ENCODE peak calls at places on chromosome 19, in seven cellular contexts. W is IMR-90, Z is GM12878, F is H1, I is SK-N-SH, T is HepG2, X is K562. R is an unnamed sample.

GRCh38 chr19:10892256-10892655 is 20.9 kb downstream of the CARM1 start:
- DNase-seq in W (no peak), Z (no peak), F (no peak), I (no peak), T (no peak), X (no peak), R (no peak)

GRCh38 chr19:4495471-4495870 is 22.8 kb downstream of the PLIN4 start:
- DNase-seq in W (no peak), Z (no peak), F (no peak), I (no peak), T (no peak), X (no peak), R (no peak)

GRCh38 chr19:52896431-52897148 is 845 bp downstream of the ZNF320 start:
- DNase-seq in W (peak), Z (no peak), F (no peak), I (peak), T (no peak), X (peak), R (no peak)

GRCh38 chr19:49921871-49922755 is 6.9 kb upstream of the ATF5 start:
- DNase-seq in W (peak), Z (no peak), F (no peak), I (no peak), T (no peak), X (no peak), R (no peak)

GRCh38 chr19:29844891-29845575 is 33.2 kb downstream of the CCNE1 start:
- DNase-seq in W (peak), Z (peak), F (peak), I (no peak), T (peak), X (peak), R (peak)

GRCh38 chr19:38975214-38975860 is at the start of gene FBXO17:
- DNase-seq in W (peak), Z (no peak), F (no peak), I (peak), T (peak), X (peak), R (peak)

GRCh38 chr19:17041994-17042393 is 15.4 kb upstream of the CPAMD8 start:
- DNase-seq in W (peak), Z (no peak), F (no peak), I (no peak), T (no peak), X (no peak), R (no peak)

GRCh38 chr19:19105365-19106060 is 32.8 kb downstream of the TMEM161A start:
- DNase-seq in W (no peak), Z (peak), F (no peak), I (peak), T (peak), X (peak), R (peak)

GRCh38 chr19:6232567-6232966 is 47.2 kb downstream of the MLLT1 start:
- DNase-seq in W (peak), Z (no peak), F (no peak), I (no peak), T (no peak), X (no peak), R (no peak)

GRCh38 chr19:47719047-47719885 is 6.0 kb downstream of the EHD2 start:
- DNase-seq in W (peak), Z (no peak), F (no peak), I (peak), T (peak), X (no peak), R (peak)

GRCh38 chr19:23440791-23441190 is 45.5 kb upstream of the ZNF91 start:
- DNase-seq in W (no peak), Z (no peak), F (no peak), I (peak), T (no peak), X (peak), R (peak)

GRCh38 chr19:43432866-43433673 is 18.4 kb downstream of the TEX101 start:
- DNase-seq in W (peak), Z (no peak), F (peak), I (peak), T (peak), X (peak), R (peak)

GRCh38 chr19:2796659-2797266 is 11.5 kb downstream of the THOP1 start:
- DNase-seq in W (no peak), Z (no peak), F (no peak), I (no peak), T (no peak), X (no peak), R (no peak)

GRCh38 chr19:38733493-38734175 is 10.6 kb downstream of the CAPN12 start:
- DNase-seq in W (no peak), Z (no peak), F (no peak), I (no peak), T (no peak), X (no peak), R (peak)

GRCh38 chr19:16421982-16422381 is 49.8 kb downstream of the EPS15L1 start:
- DNase-seq in W (no peak), Z (no peak), F (no peak), I (no peak), T (no peak), X (no peak), R (no peak)

GRCh38 chr19:12783226-12783848 is 7.9 kb upstream of the JUNB start:
- DNase-seq in W (no peak), Z (no peak), F (no peak), I (no peak), T (no peak), X (no peak), R (peak)

GRCh38 chr19:11697284-11697855 is 41.4 kb downstream of the ZNF823 start:
- DNase-seq in W (no peak), Z (no peak), F (no peak), I (no peak), T (no peak), X (no peak), R (no peak)

GRCh38 chr19:21580101-21580500 is 74.7 kb downstream of the ZNF429 start:
- DNase-seq in W (no peak), Z (no peak), F (no peak), I (no peak), T (no peak), X (no peak), R (no peak)

GRCh38 chr19:54473071-54473941 is at the start of gene CDC42EP5:
- DNase-seq in W (peak), Z (no peak), F (no peak), I (peak), T (no peak), X (peak), R (no peak)

GRCh38 chr19:49799271-49799797 is 13.8 kb downstream of the FUZ start:
- DNase-seq in W (no peak), Z (no peak), F (no peak), I (no peak), T (no peak), X (no peak), R (no peak)

GRCh38 chr19:32688315-32688714 is 3.3 kb upstream of the NUDT19 start:
- DNase-seq in W (peak), Z (no peak), F (no peak), I (no peak), T (no peak), X (no peak), R (no peak)

GRCh38 chr19:7860166-7860901 is 13.9 kb downstream of the PRR36 start:
- DNase-seq in W (no peak), Z (no peak), F (no peak), I (no peak), T (no peak), X (no peak), R (no peak)
- H3K4me2 ChIP-seq in W (no peak), Z (no peak), F (no peak), I (no peak), T (no peak), X (no peak), R (no peak)

DNA sequence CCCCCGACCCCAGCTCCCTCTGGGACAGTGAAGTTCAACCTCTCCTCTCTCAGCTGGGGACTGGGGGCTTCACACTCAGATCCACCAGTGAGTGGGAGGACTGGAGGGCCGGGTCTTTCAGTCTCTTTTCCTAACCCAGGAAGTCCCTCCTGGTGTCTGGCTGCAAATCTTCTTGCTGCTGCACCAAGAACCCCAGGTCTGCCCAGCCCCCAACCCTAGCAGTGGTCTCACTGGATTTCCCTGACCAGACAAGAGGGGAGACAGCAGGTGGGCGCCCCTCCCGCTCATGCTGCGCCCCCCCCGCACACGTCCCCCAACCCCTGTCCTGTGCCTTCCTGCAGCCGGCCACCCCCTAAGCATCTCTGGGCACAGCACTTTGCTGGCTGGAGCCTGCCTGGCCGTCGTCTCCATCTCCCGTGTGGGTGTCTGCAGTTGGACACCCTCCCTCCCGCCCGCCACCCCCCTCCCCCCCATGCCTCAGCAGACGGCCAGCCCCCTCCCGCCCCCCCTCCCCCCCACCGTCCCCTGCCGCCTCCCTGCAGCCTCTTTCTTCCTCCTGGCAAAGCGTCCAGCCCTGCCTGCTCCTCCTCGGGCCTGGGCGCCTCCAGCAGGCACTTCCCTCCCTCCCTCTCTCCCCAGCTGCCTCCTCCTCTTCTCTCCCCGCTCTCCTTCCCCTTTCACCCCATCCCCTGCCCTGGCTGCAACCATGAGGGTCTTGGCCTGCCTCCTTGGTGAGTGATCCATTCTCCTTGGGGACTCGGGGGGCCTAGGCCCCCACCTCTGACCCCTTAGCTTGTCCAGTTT is at the start of gene SSC5D:
- DNase-seq in W (peak), Z (no peak), F (no peak), I (peak), T (no peak), X (peak), R (no peak)
- TF ChIP-seq RFX5 in W (no peak), Z (no peak), F (no peak), I (no peak), T (no peak), X (no peak), R (no peak)

GRCh38 chr19:51798127-51798526 is 3.2 kb downstream of the FPR3 start:
- DNase-seq in W (no peak), Z (no peak), F (no peak), I (no peak), T (no peak), X (no peak), R (no peak)

GRCh38 chr19:51798958-51799310 is 4.0 kb downstream of the FPR3 start:
- DNase-seq in W (no peak), Z (no peak), F (no peak), I (no peak), T (no peak), X (no peak), R (no peak)

GRCh38 chr19:51800849-51801244 is 5.9 kb downstream of the FPR3 start:
- DNase-seq in W (no peak), Z (no peak), F (no peak), I (no peak), T (no peak), X (no peak), R (no peak)

GRCh38 chr19:51799998-51800848 is 5.3 kb downstream of the FPR3 start:
- DNase-seq in W (peak), Z (no peak), F (no peak), I (no peak), T (peak), X (peak), R (no peak)

DNA sequence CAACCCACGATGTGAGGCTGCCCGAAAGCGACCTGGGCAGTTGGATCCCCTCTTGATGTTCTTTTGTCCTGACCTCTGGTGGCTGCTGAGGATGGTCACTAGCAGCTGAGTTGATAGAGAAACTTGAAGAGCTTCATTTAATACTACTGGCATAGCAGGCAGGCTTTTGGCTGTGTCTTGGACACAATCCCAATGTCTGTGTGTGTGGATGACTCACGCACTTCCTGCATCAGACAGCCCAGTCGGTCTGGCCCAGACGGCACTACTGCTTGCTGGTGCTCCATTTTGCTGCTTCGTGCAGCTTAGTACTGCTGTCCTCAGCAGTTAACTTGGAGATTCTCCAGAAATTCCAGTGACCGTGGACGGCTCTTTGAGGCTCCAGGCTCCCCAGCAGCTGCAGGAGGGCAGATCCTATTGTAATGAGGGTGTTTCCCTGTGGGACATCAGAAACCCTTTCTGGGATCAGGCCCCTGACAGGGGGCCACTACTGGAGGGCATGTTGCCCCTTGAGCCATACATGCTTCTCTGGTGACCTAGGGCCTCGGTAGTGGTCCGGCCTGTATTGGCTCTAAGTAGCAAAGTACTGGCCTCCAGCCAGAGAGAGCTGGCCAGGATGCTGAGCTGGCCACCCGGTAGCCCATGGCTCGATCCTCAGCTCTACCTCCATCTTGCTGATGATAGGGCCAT is 4.5 kb downstream of the FPR3 start:
- DNase-seq in W (peak), Z (no peak), F (no peak), I (peak), T (peak), X (peak), R (no peak)
- H3K4me2 ChIP-seq in W (peak), Z (no peak), F (no peak), I (peak), T (no peak), X (peak), R (no peak)

DNA sequence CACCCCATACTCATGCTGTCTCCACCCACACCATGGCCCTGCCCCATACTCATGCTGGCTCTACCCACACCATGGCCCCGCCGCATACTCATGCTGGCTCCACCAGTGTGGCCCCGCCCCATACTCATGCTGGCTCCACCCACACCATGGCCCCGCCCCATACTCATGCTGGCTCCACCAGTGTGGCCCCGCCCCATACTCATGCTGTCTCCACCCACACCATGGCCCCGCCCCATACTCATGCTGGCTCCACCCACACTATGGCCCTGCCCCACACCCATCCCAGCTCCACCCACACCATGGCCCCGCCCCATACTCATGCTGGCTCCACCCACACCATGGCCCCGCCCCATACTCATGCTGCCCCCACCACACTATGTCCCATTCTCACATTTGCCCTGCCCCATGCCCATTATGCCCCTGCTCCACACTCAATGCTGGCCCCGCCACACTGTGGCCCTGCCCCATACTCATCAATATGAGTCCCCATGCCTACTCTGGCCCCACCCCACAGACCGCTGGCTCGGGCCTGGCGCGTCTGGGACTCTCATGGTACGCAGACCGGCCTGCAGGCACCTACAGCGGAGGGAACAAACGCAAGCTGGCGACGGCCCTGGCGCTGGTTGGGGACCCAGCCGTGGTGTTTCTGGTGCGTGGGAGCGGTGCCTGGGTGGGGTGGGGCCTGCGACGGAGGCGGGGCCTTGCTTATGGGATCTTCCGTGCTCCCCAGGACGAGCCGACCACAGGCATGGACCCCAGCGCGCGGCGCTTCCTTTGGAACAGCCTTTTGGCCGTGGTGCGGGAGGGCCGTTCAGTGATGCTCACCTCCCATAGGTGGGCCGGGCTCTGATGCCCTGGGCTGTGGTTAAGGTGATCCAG is 3.7 kb upstream of the ARHGAP45 start:
- DNase-seq in W (no peak), Z (no peak), F (no peak), I (peak), T (no peak), X (peak), R (no peak)
- TF ChIP-seq RFX5 in W (no peak), Z (no peak), F (no peak), I (no peak), T (no peak), X (no peak), R (no peak)

DNA sequence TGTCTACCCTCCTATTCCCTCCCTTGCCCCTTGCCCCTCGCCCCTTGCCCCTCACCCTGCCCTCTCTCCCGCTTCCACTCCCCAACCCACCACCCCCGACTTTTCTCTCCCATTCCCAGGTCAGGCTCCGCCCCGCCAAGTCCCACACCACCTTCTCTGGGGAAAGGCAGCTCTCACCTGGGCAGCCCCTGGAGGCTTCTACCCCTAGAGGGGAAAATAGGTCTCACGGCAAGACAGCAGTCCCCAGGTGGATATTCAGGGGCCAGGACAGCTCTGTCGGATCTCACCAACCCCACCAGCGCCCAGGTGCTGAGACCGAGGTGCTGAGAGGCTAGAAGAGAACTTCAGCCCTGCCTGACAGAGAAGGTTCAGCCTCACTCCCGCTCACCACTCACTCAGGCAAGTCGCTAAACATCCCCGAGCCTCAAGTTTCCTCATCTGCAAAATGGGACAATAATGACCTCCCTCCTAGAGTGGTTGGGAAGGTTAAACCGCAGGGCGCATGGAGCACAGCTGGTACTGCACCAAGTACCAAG is 1.4 kb upstream of the ERFL start:
- DNase-seq in W (no peak), Z (no peak), F (no peak), I (no peak), T (no peak), X (no peak), R (no peak)
- H3K4me2 ChIP-seq in W (no peak), Z (no peak), F (peak), I (no peak), T (no peak), X (peak), R (no peak)

DNA sequence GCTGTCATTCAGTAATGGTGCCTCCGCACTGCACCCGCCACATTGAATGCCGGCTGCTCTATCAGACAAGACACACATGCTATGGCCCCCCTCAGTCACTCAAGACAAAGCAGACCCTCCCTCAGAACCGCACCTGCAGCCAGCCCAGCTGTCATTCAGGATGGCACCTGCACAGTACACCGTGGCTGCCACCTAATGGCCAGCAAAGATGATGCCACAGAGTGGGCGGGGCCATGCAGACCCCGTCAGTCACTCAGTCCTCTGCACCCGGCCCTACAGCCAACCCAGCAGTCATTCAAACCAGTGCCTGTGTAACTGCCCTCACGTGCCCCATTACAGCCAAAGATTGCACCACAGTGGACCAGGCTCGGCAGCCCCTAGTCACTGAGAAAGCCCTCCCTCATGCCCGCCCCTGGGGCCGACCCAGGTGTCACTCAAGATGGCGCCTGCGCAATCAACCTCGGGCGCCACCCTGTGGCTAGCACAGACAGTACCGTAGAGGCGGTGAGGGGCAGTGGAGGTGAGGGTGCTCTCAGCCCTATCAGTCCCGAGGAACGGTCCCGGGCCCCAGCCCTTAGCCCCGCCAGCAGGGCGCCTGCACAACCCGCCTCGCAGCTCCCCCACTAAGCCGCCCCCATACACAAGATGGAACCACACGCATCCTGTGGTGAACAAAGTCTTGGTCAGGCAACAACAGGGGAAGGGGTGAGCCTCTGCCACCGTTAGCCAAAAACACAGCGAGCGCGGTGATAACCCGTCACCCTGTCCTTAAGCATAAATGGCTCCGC is 2.4 kb downstream of the PEG3 start:
- DNase-seq in W (no peak), Z (no peak), F (no peak), I (peak), T (peak), X (no peak), R (no peak)
- TF ChIP-seq RFX5 in W (no peak), Z (no peak), F (no peak), I (no peak), T (no peak), X (no peak), R (no peak)

GRCh38 chr19:44671400-44671799 is at the start of gene CEACAM19:
- DNase-seq in W (no peak), Z (no peak), F (no peak), I (no peak), T (no peak), X (no peak), R (no peak)
- H3K4me2 ChIP-seq in W (no peak), Z (no peak), F (no peak), I (no peak), T (no peak), X (no peak), R (no peak)

GRCh38 chr19:8111376-8111775 is 38.0 kb downstream of the FBN3 start:
- DNase-seq in W (no peak), Z (no peak), F (no peak), I (no peak), T (no peak), X (no peak), R (no peak)
- TF ChIP-seq RFX5 in W (no peak), Z (no peak), F (no peak), I (no peak), T (no peak), X (no peak), R (no peak)

R was measured in A549.